ENCODE peak calls at places on chromosomes 1 and 21, in nine cellular contexts. X is omental fat pad; O is activated CD8-positive, alpha-beta memory T cell treated with anti-CD3 and anti-CD28 coated beads, Interleukin-2, amount 50 U/mL, for 4 hours; S is GM12878; Q is tibial nerve; Y is T-cell; E is stimulated activated CD8-positive, alpha-beta memory T cell treated with anti-CD3 and anti-CD28 coated beads, Interleukin-7, amount 100 ng/mL, for 1 hour; F is H4; W is posterior vena cava. T is an unnamed sample.

GRCh38 chr1:167876597-167877175 is 37.2 kb downstream of the ADCY10 start:
- DNase-seq in S (no peak), F (no peak), X (no peak), W (no peak), Q (no peak), E (no peak), Y (no peak), O (no peak), T (no peak)

GRCh38 chr21:39518845-39519205 is 67.1 kb downstream of the SH3BGR start:
- DNase-seq in Q (no peak), E (no peak), S (no peak), Y (no peak), X (no peak), F (no peak), W (no peak), O (no peak), T (no peak)

GRCh38 chr1:202671388-202671787 is 38.9 kb downstream of the SYT2 start:
- DNase-seq in O (no peak), X (no peak), Y (no peak), S (no peak), Q (no peak), E (no peak), F (peak; percentile 23), W (no peak), T (no peak)

GRCh38 chr1:218942421-218942820 is 231.3 kb upstream of the LYPLAL1 start:
- DNase-seq in F (no peak), S (no peak), W (no peak), Q (no peak), X (no peak), Y (no peak), E (no peak), O (no peak), T (no peak)

GRCh38 chr21:42460391-42461184 is 35.4 kb downstream of the RSPH1 start:
- DNase-seq in Y (peak; percentile 68), W (peak; percentile 68), E (no peak), Q (no peak), F (no peak), X (no peak), O (no peak), S (peak; percentile 83), T (no peak)

GRCh38 chr1:217333939-217334338 is 297.0 kb downstream of the GPATCH2 start:
- DNase-seq in Q (no peak), X (no peak), E (no peak), W (no peak), S (no peak), Y (no peak), F (no peak), O (no peak), T (no peak)

GRCh38 chr1:218501073-218501612 is 156.0 kb downstream of the TGFB2 start:
- DNase-seq in W (no peak), Y (no peak), X (no peak), F (no peak), E (no peak), S (no peak), O (no peak), Q (no peak), T (no peak)

GRCh38 chr21:14012409-14012808 is 198.3 kb downstream of the LIPI start:
- DNase-seq in Q (no peak), X (no peak), F (no peak), W (no peak), S (no peak), E (no peak), O (no peak), Y (no peak), T (no peak)

GRCh38 chr1:178263341-178263740 is 169.4 kb downstream of the RASAL2 start:
- DNase-seq in Y (no peak), S (no peak), E (no peak), X (no peak), F (no peak), W (no peak), Q (no peak), O (no peak), T (no peak)

GRCh38 chr1:208119225-208119606 is 125.0 kb downstream of the PLXNA2 start:
- DNase-seq in X (no peak), Y (no peak), Q (no peak), E (no peak), O (no peak), S (no peak), W (no peak), F (no peak), T (no peak)